ENCODE peak calls at places on chromosomes 13 and 19, in six cellular contexts. E is PC-3, M is mucosa of descending colon, N is gastrocnemius medialis, U is fibroblast of lung, C is transverse colon. Y is an unnamed sample. For H3K4me1, the result is how much of the 10 kb centered on the place peaks cover.

GRCh38 chr13:53138369-53139036 is 109.9 kb downstream of the OLFM4 start:
- DNase-seq in E (no peak), M (no peak), N (peak), U (no peak), C (no peak), Y (peak)

GRCh38 chr19:45578861-45579260 is 5.7 kb downstream of the OPA3 start:
- DNase-seq in E (no peak), M (no peak), N (no peak), U (no peak), C (no peak), Y (no peak)

GRCh38 chr19:11242864-11243797 is 3.7 kb downstream of the ANGPTL8 start:
- DNase-seq in E (peak), M (peak), N (peak), U (peak), C (peak), Y (peak)

GRCh38 chr19:45218887-45219780 is 26.1 kb downstream of the EXOC3L2 start:
- DNase-seq in E (no peak), M (no peak), N (no peak), U (no peak), C (no peak), Y (no peak)

GRCh38 chr13:99777873-99778272 is 193.7 kb downstream of the ZIC5 start:
- DNase-seq in E (no peak), M (no peak), N (no peak), U (no peak), C (no peak), Y (no peak)

GRCh38 chr13:113211774-113212173 is 2.4 kb downstream of the CUL4A start:
- DNase-seq in E (peak), M (no peak), N (no peak), U (no peak), C (no peak), Y (peak)

GRCh38 chr13:33204130-33204927 is 81.2 kb downstream of the STARD13 start:
- DNase-seq in E (no peak), M (no peak), N (peak), U (peak), C (peak), Y (peak)

GRCh38 chr19:45947926-45948325 is 25.7 kb downstream of the NOVA2 start:
- DNase-seq in E (peak), M (no peak), N (no peak), U (peak), C (no peak), Y (no peak)

GRCh38 chr13:25371608-25372274 is at the start of gene ATP8A2:
- DNase-seq in E (no peak), M (no peak), N (no peak), U (peak), C (no peak), Y (no peak)

GRCh38 chr13:79776538-79776937 is 295.6 kb downstream of the NDFIP2 start:
- DNase-seq in E (peak), M (no peak), N (no peak), U (peak), C (peak), Y (no peak)

GRCh38 chr13:66887088-66887487 is 343.0 kb downstream of the PCDH9 start:
- DNase-seq in E (no peak), M (no peak), N (no peak), U (peak), C (no peak), Y (peak)

GRCh38 chr13:72648513-72649065 is 78.8 kb downstream of the MZT1 start:
- DNase-seq in E (peak), M (no peak), N (no peak), U (no peak), C (no peak), Y (no peak)

GRCh38 chr19:13864223-13864512 is 12.8 kb upstream of the NANOS3 start:
- DNase-seq in E (no peak), M (no peak), N (no peak), U (no peak), C (no peak), Y (no peak)

GRCh38 chr19:33552928-33553279 is 31.3 kb upstream of the PEPD start:
- DNase-seq in E (no peak), M (no peak), N (no peak), U (no peak), C (no peak), Y (no peak)

GRCh38 chr13:46134494-46134893 is 29.7 kb upstream of the CPB2 start:
- DNase-seq in E (no peak), M (no peak), N (no peak), U (no peak), C (no peak), Y (no peak)

GRCh38 chr13:79936368-79937136 is 404.4 kb downstream of the SPRY2 start:
- DNase-seq in E (peak), M (no peak), N (no peak), U (peak), C (no peak), Y (peak)

GRCh38 chr19:2788237-2788636 is 2.9 kb downstream of the THOP1 start:
- DNase-seq in E (no peak), M (no peak), N (no peak), U (no peak), C (no peak), Y (no peak)

GRCh38 chr13:100528353-100528752 is 60.2 kb downstream of the GGACT start:
- DNase-seq in E (no peak), M (no peak), N (no peak), U (no peak), C (no peak), Y (no peak)

GRCh38 chr19:48470856-48471255 is 1.7 kb downstream of the CYTH2 start:
- DNase-seq in E (no peak), M (no peak), N (no peak), U (no peak), C (no peak), Y (no peak)

GRCh38 chr13:41579168-41579567 is 121.8 kb downstream of the RGCC start:
- DNase-seq in E (no peak), M (no peak), N (no peak), U (no peak), C (no peak), Y (no peak)

GRCh38 chr19:21321996-21322395 is 7.2 kb downstream of the ZNF708 start:
- DNase-seq in E (no peak), M (no peak), N (no peak), U (peak), C (no peak), Y (no peak)

GRCh38 chr13:47287291-47287751 is 390.5 kb upstream of the HTR2A start:
- DNase-seq in E (peak), M (no peak), N (no peak), U (peak), C (no peak), Y (no peak)

GRCh38 chr19:2041686-2042484 is 9.2 kb downstream of the MKNK2 start:
- DNase-seq in E (peak), M (peak), N (peak), U (peak), C (peak), Y (peak)

GRCh38 chr19:37251308-37252229 is 33.6 kb downstream of the ZNF383 start:
- DNase-seq in E (peak), M (peak), N (peak), U (peak), C (peak), Y (peak)

GRCh38 chr19:7783991-7784421 is 21.0 kb downstream of the CLEC4M start:
- DNase-seq in E (peak), M (no peak), N (no peak), U (peak), C (no peak), Y (no peak)

GRCh38 chr13:98478134-98479129 is 98.5 kb downstream of the STK24 start:
- DNase-seq in E (peak), M (no peak), N (no peak), U (peak), C (no peak), Y (no peak)

GRCh38 chr13:83672611-83673010 is 209.7 kb downstream of the SLITRK1 start:
- DNase-seq in E (no peak), M (no peak), N (no peak), U (no peak), C (no peak), Y (no peak)

GRCh38 chr13:70747305-70747704 is 639.1 kb upstream of the KLHL1 start:
- DNase-seq in E (no peak), M (no peak), N (no peak), U (no peak), C (no peak), Y (no peak)

GRCh38 chr19:53659292-53659691 is 27.5 kb downstream of the DPRX start:
- DNase-seq in E (peak), M (no peak), N (no peak), U (no peak), C (no peak), Y (peak)

GRCh38 chr13:44231786-44232516 is 141.7 kb upstream of the SERP2 start:
- DNase-seq in E (peak), M (peak), N (peak), U (peak), C (peak), Y (peak)

GRCh38 chr13:75359266-75359665 is 122.7 kb downstream of the TBC1D4 start:
- DNase-seq in E (peak), M (no peak), N (no peak), U (peak), C (no peak), Y (no peak)

GRCh38 chr13:113947321-113948033 is 26.4 kb downstream of the C13orf46 start:
- DNase-seq in E (peak), M (peak), N (no peak), U (no peak), C (peak), Y (no peak)

GRCh38 chr13:29453657-29454056 is 141.8 kb downstream of the SLC7A1 start:
- DNase-seq in E (no peak), M (no peak), N (no peak), U (no peak), C (no peak), Y (no peak)

GRCh38 chr13:101416181-101417042 is at the start of gene NALCN:
- DNase-seq in E (peak), M (no peak), N (no peak), U (peak), C (no peak), Y (no peak)

GRCh38 chr13:24925318-24926231 is 161.6 kb downstream of the RNF17 start:
- DNase-seq in E (no peak), M (no peak), N (no peak), U (no peak), C (no peak), Y (no peak)

GRCh38 chr19:5805465-5806132 is 732 bp downstream of the NRTN start:
- DNase-seq in E (peak), M (peak), N (no peak), U (peak), C (peak), Y (peak)

GRCh38 chr13:52136763-52137162 is 7.9 kb upstream of the NEK5 start:
- DNase-seq in E (no peak), M (no peak), N (no peak), U (no peak), C (no peak), Y (no peak)

GRCh38 chr13:52141299-52141698 is 12.4 kb upstream of the NEK5 start:
- DNase-seq in E (no peak), M (no peak), N (no peak), U (no peak), C (no peak), Y (no peak)

GRCh38 chr13:52137489-52137888 is 8.6 kb upstream of the NEK5 start:
- DNase-seq in E (no peak), M (no peak), N (no peak), U (no peak), C (no peak), Y (no peak)
- H3K4me3 ChIP-seq in E (no peak), M (no peak), N (no peak), U (no peak), C (no peak), Y (no peak)

GRCh38 chr13:63403726-63404125 is 1988.1 kb upstream of the PCDH20 start:
- DNase-seq in E (no peak), M (no peak), N (no peak), U (no peak), C (no peak), Y (no peak)
- TF ChIP-seq CTCF in E (no peak), M (no peak), N (no peak), U (no peak), C (no peak), Y (no peak)

DNA sequence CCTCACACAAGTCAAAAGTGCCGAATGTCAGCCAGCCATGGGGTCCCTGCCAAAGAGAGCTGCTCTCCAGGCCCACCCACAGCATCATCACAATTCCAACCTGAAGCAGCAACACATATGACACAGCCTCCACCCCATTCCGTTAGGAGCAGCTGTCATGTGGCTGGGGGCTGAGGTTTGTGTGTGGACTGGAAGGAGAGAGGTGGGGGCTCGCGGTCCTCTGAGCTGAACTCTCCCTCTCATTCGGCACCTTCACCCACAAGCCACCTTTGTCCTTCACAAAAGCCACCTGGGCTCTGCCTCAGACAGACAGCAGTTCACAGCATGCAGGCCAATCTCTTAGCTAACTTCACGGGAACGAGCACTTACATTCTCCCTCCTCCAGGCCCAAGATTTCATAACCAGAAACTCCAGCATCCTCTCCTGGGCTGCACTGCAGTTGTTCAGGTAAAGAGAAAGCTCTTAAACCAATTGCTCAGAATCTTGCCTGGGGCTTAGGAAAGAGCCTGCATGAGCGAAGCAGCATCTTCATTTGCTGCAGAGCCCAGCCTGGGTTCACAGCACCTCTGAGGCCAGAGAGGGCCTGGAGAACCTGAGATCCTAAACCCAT is 7.2 kb downstream of the RAB20 start:
- DNase-seq in E (no peak), M (no peak), N (no peak), U (no peak), C (no peak), Y (no peak)
- H3K4me1 ChIP-seq in E (under half), M (under half), N (under half), U (under half), C (under half), Y (under half)

GRCh38 chr19:39842693-39843435 is 3.3 kb downstream of the FBL start:
- DNase-seq in E (no peak), M (no peak), N (no peak), U (no peak), C (no peak), Y (no peak)
- H3K4me3 ChIP-seq in E (no peak), M (no peak), N (peak), U (no peak), C (no peak), Y (no peak)

GRCh38 chr13:43003729-43004128 is 11.7 kb upstream of the EPSTI1 start:
- DNase-seq in E (no peak), M (no peak), N (no peak), U (no peak), C (no peak), Y (no peak)
- TF ChIP-seq CTCF in E (no peak), M (no peak), N (no peak), U (no peak), C (no peak), Y (no peak)

DNA sequence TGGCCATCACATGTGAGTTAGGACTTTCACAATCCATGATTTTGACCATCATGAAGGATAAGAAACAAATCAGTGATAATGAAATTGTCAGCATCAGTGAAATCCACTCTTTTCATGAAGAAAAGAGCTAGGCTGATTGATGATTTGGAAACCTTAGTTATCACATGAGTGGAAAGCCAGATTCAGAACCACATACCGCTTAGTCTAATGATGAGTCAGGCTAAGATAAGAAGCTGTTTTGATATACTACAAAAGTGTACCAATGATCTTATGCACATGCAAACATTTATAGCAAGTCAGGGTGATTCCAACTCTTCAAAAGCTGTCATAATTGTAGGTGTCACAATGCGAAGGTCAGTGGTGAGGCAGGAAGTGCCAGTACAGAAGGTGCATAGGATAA is 519.3 kb downstream of the GPC6 start:
- DNase-seq in E (no peak), M (no peak), N (no peak), U (peak), C (no peak), Y (no peak)
- H3K4me1 ChIP-seq in E (under half), M (under half), N (under half), U (under half), C (under half), Y (under half)

GRCh38 chr13:94858856-94859811 is 146.8 kb upstream of the SOX21 start:
- DNase-seq in E (no peak), M (peak), N (peak), U (peak), C (peak), Y (peak)
- H3K4me3 ChIP-seq in E (no peak), M (no peak), N (no peak), U (no peak), C (no peak), Y (no peak)

DNA sequence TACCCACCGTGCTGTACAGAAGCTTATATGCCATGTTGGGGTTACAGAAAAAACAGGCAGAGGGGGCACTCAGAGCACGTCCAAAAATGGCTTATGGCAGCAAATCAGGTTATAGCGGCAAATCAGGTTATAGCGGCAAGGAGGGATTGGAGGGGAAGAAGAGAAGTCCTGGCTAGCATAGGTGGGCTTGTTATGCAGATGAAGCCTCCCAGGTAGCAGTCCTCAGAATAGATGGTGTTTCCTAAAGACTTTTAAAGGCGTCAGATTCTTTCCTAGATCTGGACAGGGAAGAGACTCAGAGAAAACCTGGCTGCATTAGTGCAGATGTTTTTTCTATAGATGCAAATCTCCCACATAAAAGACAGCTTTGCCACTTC is 19.8 kb upstream of the PLEKHF1 start:
- DNase-seq in E (no peak), M (no peak), N (no peak), U (no peak), C (no peak), Y (no peak)
- TF ChIP-seq CTCF in E (no peak), M (no peak), N (no peak), U (no peak), C (no peak), Y (no peak)

DNA sequence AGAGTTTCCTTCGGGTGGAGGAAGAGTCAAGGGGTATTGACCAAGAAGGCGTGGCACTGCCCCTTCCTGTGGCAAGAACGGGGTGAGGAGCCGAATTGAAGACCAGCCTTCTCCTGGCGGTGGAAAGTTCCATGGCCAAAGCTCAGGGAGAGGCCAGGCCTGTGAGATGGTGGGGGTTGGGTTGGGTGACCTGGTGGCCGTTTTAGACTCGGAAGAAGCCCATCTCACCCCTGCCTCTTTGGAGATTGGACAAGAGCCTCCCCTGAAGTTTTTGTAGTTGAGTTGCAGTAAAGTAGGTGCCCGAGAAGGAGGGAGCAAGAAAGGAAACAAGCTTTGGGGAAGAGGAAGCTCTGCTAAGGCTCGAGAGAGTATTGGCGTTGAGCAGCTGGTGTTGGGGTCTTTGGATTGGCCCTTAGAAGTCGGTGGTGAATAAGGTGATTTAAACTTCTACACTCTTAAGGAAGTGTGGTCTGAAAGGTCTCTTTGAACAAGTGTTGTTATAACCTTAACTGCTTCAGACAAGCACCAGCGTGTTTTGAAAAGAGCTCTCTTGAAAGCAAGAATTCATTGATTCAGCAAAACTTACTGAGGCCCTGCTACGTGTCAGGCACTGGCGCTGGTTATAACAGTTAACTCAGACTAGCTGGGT is 964 bp downstream of the SPINT2 start:
- DNase-seq in E (peak), M (peak), N (no peak), U (peak), C (peak), Y (no peak)
- H3K4me1 ChIP-seq in E (half or more), M (under half), N (under half), U (under half), C (under half), Y (under half)

DNA sequence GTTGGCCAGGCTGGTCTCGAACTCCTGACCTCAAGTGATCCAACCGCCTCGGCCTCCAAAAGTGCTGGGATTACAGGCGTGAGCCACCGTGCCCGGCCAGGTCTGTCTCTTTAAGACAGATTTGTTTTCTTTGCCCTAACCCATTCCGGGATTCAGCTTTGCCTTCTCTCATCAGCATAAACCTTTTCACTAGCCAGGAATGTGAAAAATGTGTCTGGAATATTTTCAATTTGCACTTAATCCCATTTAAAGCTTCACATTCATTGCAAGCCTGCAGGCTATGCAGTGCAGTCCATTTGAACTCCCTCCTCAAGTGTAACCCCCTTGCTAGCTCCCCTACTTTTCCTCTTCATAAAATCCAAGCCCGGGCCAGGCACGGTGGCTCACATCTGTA is 880 bp upstream of the TMEM160 start:
- DNase-seq in E (peak), M (no peak), N (no peak), U (peak), C (no peak), Y (no peak)
- H3K4me3 ChIP-seq in E (peak), M (no peak), N (peak), U (no peak), C (peak), Y (peak)

Y was measured in heart right ventricle.